ENCODE peak calls at places on chromosomes 16 and 17, in ten cellular contexts. E, W, Y, X, I, U, H, T, N and S are unnamed samples.

GRCh38 chr16:26454102-26454501 is 612.6 kb upstream of the C16orf82 start:
- DNase-seq in E (no peak), W (no peak), Y (no peak), X (no peak), I (no peak), U (no peak), H (no peak), T (no peak), N (no peak), S (no peak)

GRCh38 chr17:39553326-39553945 is 54.3 kb downstream of the NEUROD2 start:
- DNase-seq in E (no peak), W (no peak), Y (peak), X (no peak), I (no peak), U (no peak), H (no peak), T (no peak), N (no peak), S (no peak)

GRCh38 chr17:55549140-55549539 is 37.9 kb upstream of the SMIM36 start:
- DNase-seq in E (no peak), W (peak), Y (no peak), X (peak), I (no peak), U (no peak), H (no peak), T (no peak), N (no peak), S (no peak)

GRCh38 chr16:15961060-15961511 is 11.7 kb downstream of the ABCC1 start:
- DNase-seq in E (no peak), W (no peak), Y (peak), X (no peak), I (no peak), U (no peak), H (no peak), T (no peak), N (no peak), S (no peak)

GRCh38 chr17:79066963-79067362 is 7.7 kb upstream of the ENGASE start:
- DNase-seq in E (no peak), W (no peak), Y (no peak), X (no peak), I (no peak), U (no peak), H (no peak), T (peak), N (no peak), S (no peak)

GRCh38 chr17:373616-374225 is 21.1 kb upstream of the RPH3AL start:
- DNase-seq in E (no peak), W (no peak), Y (no peak), X (peak), I (no peak), U (no peak), H (no peak), T (no peak), N (no peak), S (no peak)

GRCh38 chr17:14211246-14211645 is 25.4 kb downstream of the CDRT15 start:
- DNase-seq in E (no peak), W (no peak), Y (no peak), X (no peak), I (no peak), U (no peak), H (no peak), T (no peak), N (no peak), S (no peak)

GRCh38 chr16:633336-634050 is 2.6 kb downstream of the METTL26 start:
- DNase-seq in E (no peak), W (no peak), Y (no peak), X (no peak), I (no peak), U (no peak), H (no peak), T (no peak), N (no peak), S (no peak)

GRCh38 chr16:51167170-51167710 is 16.2 kb upstream of the SALL1 start:
- DNase-seq in E (no peak), W (no peak), Y (no peak), X (no peak), I (no peak), U (no peak), H (no peak), T (no peak), N (no peak), S (no peak)

GRCh38 chr16:75494696-75495601 is at the start of gene CHST6:
- DNase-seq in E (peak), W (no peak), Y (peak), X (peak), I (no peak), U (no peak), H (peak), T (no peak), N (peak), S (no peak)
- TF ChIP-seq POLR2AphosphoS5 in E (no peak), W (peak), Y (no peak), X (peak), I (no peak), U (no peak), H (no peak), T (peak), N (no peak), S (no peak)

GRCh38 chr16:2710711-2711231 is 9.3 kb downstream of the PRSS27 start:
- DNase-seq in E (no peak), W (no peak), Y (no peak), X (no peak), I (no peak), U (no peak), H (no peak), T (no peak), N (no peak), S (no peak)
- TF ChIP-seq POLR2AphosphoS5 in E (no peak), W (no peak), Y (no peak), X (no peak), I (no peak), U (no peak), H (no peak), T (no peak), N (no peak), S (no peak)

DNA sequence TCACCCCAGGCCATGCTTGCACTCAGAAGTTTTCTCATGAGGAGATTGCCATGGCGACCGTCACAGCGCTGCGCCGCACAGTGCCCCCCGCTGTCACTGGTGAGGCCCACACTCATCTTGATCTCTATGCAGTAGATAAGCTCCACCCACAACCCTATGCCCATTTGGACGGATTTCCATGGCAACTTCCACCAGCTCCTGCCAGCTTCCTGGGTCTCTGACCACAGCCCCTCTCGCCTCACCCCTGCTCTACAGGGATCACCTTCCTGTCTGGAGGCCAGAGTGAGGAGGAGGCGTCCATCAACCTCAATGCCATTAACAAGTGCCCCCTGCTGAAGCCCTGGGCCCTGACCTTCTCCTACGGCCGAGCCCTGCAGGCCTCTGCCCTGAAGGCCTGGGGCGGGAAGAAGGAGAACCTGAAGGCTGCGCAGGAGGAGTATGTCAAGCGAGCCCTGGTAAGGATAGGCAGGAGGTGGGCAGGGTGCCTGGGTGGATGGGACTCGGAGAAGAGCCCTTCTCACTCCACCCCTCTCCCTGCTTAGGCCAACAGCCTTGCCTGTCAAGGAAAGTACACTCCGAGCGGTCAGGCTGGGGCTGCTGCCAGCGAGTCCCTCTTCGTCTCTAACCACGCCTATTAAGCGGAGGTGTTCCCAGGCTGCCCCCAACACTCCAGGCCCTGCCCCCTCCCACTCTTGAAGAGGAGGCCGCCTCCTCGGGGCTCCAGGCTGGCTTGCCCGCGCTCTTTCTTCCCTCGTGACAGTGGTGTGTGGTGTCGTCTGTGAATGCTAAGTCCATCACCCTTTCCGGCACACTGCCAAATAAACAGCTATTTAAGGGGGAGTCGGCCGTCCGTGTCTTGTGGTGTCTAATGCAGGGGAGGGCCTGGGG is 4.3 kb downstream of the ALDOA start:
- DNase-seq in E (no peak), W (no peak), Y (no peak), X (no peak), I (no peak), U (no peak), H (no peak), T (peak), N (peak), S (no peak)
- TF ChIP-seq POLR2AphosphoS5 in E (no peak), W (peak), Y (no peak), X (no peak), I (no peak), U (no peak), H (no peak), T (no peak), N (no peak), S (no peak)

GRCh38 chr16:85698459-85699223 is 9.9 kb upstream of the GINS2 start:
- DNase-seq in E (peak), W (no peak), Y (no peak), X (no peak), I (no peak), U (no peak), H (no peak), T (no peak), N (no peak), S (no peak)
- TF ChIP-seq POLR2AphosphoS5 in E (no peak), W (no peak), Y (no peak), X (no peak), I (no peak), U (no peak), H (no peak), T (no peak), N (no peak), S (no peak)

GRCh38 chr16:21953541-21953902 is 361 bp downstream of the UQCRC2 start:
- DNase-seq in E (no peak), W (no peak), Y (no peak), X (no peak), I (no peak), U (no peak), H (no peak), T (no peak), N (no peak), S (no peak)

GRCh38 chr16:21952793-21953540 is at the start of gene UQCRC2:
- DNase-seq in E (peak), W (peak), Y (peak), X (peak), I (peak), U (peak), H (peak), T (peak), N (peak), S (peak)

GRCh38 chr16:21949713-21950260 is 3.4 kb upstream of the UQCRC2 start:
- DNase-seq in E (no peak), W (no peak), Y (no peak), X (no peak), I (no peak), U (no peak), H (no peak), T (no peak), N (no peak), S (no peak)

GRCh38 chr16:21950782-21951521 is 2.2 kb upstream of the UQCRC2 start:
- DNase-seq in E (peak), W (peak), Y (peak), X (peak), I (no peak), U (peak), H (no peak), T (no peak), N (peak), S (no peak)

DNA sequence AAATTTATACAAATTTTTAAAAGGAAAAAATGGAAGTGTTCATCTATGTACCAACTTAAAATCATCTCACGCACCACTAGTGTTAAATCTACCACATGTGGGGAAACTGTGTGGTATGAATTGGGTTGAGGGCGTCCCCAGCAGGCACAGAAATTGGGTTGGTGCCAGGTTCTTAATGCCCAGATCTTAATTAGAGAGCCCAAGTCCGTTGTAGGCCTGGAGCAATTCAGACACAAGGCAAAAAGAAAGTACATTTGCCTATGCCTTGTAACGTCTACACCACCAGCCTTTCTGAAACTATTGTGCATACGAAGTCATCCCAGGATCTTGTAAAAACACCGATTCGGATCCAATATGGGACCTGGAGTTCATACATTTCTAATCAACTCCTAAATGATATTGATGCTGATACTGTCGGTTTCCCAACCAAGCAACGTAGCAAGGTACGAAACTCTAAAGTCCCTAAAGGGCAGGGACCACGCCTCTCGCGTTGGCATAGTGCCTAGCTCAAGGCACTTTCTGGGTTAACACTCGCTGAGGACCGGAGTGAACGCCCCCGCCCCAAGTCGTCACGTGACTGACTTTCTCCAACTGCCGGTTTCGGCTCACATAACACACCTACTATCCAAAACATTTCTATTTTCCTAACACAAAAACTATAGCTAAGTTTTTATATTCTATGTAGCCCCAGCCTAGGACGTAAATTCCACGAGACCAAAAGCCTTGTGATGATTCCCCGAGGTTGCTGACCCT is 945 bp upstream of the UQCRC2 start:
- DNase-seq in E (peak), W (peak), Y (peak), X (peak), I (peak), U (no peak), H (peak), T (peak), N (peak), S (peak)
- TF ChIP-seq POLR2AphosphoS5 in E (no peak), W (no peak), Y (no peak), X (no peak), I (no peak), U (no peak), H (no peak), T (no peak), N (no peak), S (no peak)

GRCh38 chr16:3004781-3005284 is 7.9 kb upstream of the CLDN9 start:
- DNase-seq in E (peak), W (no peak), Y (no peak), X (peak), I (no peak), U (no peak), H (peak), T (no peak), N (peak), S (no peak)

GRCh38 chr16:3001316-3001715 is 11.4 kb upstream of the CLDN9 start:
- DNase-seq in E (no peak), W (no peak), Y (no peak), X (peak), I (no peak), U (no peak), H (no peak), T (no peak), N (no peak), S (no peak)

GRCh38 chr16:3000540-3000939 is 12.2 kb upstream of the CLDN9 start:
- DNase-seq in E (no peak), W (no peak), Y (no peak), X (no peak), I (no peak), U (no peak), H (no peak), T (no peak), N (no peak), S (no peak)

GRCh38 chr16:3004319-3004718 is 8.4 kb upstream of the CLDN9 start:
- DNase-seq in E (no peak), W (no peak), Y (no peak), X (no peak), I (no peak), U (no peak), H (no peak), T (no peak), N (no peak), S (no peak)

DNA sequence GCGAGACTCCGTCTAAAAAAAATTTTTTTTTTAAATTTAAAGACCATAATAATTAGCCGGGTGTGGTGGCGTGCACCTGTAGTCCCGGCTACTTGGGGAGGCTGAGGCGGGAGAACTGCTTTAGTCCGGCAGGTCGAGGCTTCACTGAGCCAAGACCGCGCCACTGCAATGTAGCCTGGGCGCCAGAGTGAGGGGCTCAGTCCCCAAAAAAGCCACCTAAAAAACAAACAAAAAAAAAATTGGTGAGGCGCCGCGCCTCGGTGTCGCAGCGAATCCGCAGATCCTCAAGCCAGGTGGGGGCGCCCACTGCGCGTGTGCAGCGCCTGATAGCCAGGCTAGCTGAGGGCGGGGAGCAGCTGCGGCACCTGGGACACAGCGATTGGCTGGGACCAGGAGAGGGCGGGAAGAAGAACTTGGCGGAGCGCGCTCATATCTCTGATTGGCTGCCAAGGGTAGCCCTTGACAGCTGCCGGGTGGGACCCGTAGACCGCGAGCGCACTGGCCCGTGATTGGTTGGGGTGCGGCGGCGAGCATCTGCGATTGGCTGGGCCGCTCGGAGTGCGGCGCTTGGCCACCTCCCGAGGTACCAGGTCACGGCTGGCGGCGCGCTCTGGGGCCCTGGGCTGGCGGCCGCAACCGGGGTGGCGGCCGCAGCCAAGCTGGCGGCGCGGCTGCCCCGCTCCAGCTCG is 9.0 kb upstream of the CLDN9 start:
- DNase-seq in E (peak), W (peak), Y (peak), X (peak), I (peak), U (peak), H (peak), T (peak), N (peak), S (peak)
- TF ChIP-seq POLR2AphosphoS5 in E (no peak), W (no peak), Y (peak), X (peak), I (peak), U (peak), H (peak), T (peak), N (no peak), S (no peak)

DNA sequence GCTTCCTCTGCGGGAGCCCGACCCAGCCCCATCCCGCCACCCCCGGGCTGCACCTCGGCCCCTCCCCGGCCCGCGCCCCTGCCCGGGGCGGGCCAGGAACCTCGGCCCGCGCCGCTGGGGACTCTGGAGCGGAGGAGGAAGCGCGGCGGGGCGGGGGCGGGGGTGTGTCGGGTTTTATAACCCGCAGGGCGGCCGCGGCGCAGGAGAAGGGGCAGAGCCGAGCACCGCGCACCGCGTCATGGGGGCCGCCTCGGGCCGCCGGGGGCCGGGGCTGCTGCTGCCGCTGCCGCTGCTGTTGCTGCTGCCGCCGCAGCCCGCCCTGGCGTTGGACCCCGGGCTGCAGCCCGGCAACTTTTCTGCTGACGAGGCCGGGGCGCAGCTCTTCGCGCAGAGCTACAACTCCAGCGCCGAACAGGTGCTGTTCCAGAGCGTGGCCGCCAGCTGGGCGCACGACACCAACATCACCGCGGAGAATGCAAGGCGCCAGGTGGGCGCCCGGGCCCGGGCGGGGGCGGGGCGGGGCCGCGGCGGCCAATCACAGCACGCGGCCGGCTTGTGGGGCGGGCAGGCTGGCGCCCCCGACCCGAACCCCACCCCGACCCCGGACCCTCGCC is at the start of gene ACE:
- DNase-seq in E (peak), W (no peak), Y (peak), X (peak), I (peak), U (no peak), H (peak), T (no peak), N (peak), S (no peak)
- TF ChIP-seq POLR2AphosphoS5 in E (no peak), W (peak), Y (peak), X (no peak), I (no peak), U (no peak), H (peak), T (no peak), N (no peak), S (no peak)

GRCh38 chr16:68860978-68861892 is 17.9 kb downstream of the TANGO6 start:
- DNase-seq in E (peak), W (no peak), Y (no peak), X (no peak), I (no peak), U (no peak), H (no peak), T (no peak), N (no peak), S (no peak)
- TF ChIP-seq POLR2AphosphoS5 in E (no peak), W (no peak), Y (no peak), X (no peak), I (no peak), U (no peak), H (no peak), T (no peak), N (no peak), S (no peak)